ENCODE peak calls at places on chromosome 2, in nine cellular contexts. Q, S, D, L, N, M, X, I and K are unnamed samples.

GRCh38 chr2:230326453-230327417 is at the start of gene SP140L:
- DNase-seq in Q (peak; percentile 9), S (peak; percentile 45), D (peak; percentile 42), L (peak; percentile 88), N (peak; percentile 76), M (peak; percentile 83), X (peak; percentile 91), I (no peak), K (peak; percentile 34)

GRCh38 chr2:240198226-240198625 is 57.8 kb upstream of the OTOS start:
- DNase-seq in Q (no peak), S (no peak), D (no peak), L (no peak), N (no peak), M (no peak), X (no peak), I (no peak), K (no peak)

GRCh38 chr2:112728384-112729175 is 7.8 kb downstream of the NT5DC4 start:
- DNase-seq in Q (no peak), S (no peak), D (no peak), L (peak; percentile 23), N (no peak), M (no peak), X (no peak), I (no peak), K (no peak)

GRCh38 chr2:8297376-8298213 is 384.3 kb upstream of the ID2 start:
- DNase-seq in Q (no peak), S (no peak), D (no peak), L (no peak), N (no peak), M (no peak), X (no peak), I (no peak), K (no peak)

GRCh38 chr2:217242947-217243346 is 383.1 kb upstream of the TNP1 start:
- DNase-seq in Q (no peak), S (no peak), D (no peak), L (no peak), N (no peak), M (no peak), X (no peak), I (no peak), K (no peak)

GRCh38 chr2:148592812-148593211 is 51.7 kb upstream of the EPC2 start:
- DNase-seq in Q (no peak), S (no peak), D (no peak), L (no peak), N (no peak), M (no peak), X (no peak), I (no peak), K (no peak)

GRCh38 chr2:170679607-170680079 is 35.5 kb upstream of the SP5 start:
- DNase-seq in Q (peak; percentile 21), S (no peak), D (no peak), L (no peak), N (no peak), M (no peak), X (no peak), I (no peak), K (no peak)

GRCh38 chr2:98912221-98912851 is 23.7 kb downstream of the CRACDL start:
- DNase-seq in Q (no peak), S (peak; percentile 76), D (peak; percentile 72), L (peak; percentile 93), N (peak; percentile 91), M (peak; percentile 91), X (peak; percentile 48), I (peak; percentile 67), K (peak; percentile 61)

GRCh38 chr2:107068069-107068468 is 182.1 kb upstream of the ST6GAL2 start:
- DNase-seq in Q (no peak), S (no peak), D (no peak), L (no peak), N (no peak), M (no peak), X (no peak), I (no peak), K (no peak)

GRCh38 chr2:235235977-235236767 is 257.7 kb upstream of the AGAP1 start:
- DNase-seq in Q (no peak), S (no peak), D (no peak), L (peak; percentile 39), N (peak; percentile 50), M (peak; percentile 2), X (no peak), I (no peak), K (no peak)

GRCh38 chr2:217249490-217250451 is 389.9 kb upstream of the TNP1 start:
- DNase-seq in Q (peak; percentile 1), S (no peak), D (no peak), L (no peak), N (no peak), M (peak; percentile 82), X (no peak), I (no peak), K (no peak)

GRCh38 chr2:25316101-25316500 is 25.6 kb downstream of the DNMT3A start:
- DNase-seq in Q (no peak), S (no peak), D (no peak), L (no peak), N (no peak), M (no peak), X (no peak), I (no peak), K (no peak)

GRCh38 chr2:212042562-212042961 is 496.0 kb downstream of the ERBB4 start:
- DNase-seq in Q (no peak), S (no peak), D (no peak), L (no peak), N (no peak), M (no peak), X (no peak), I (no peak), K (no peak)

GRCh38 chr2:240387669-240388358 is 47.6 kb upstream of the GPC1 start:
- DNase-seq in Q (no peak), S (peak; percentile 29), D (peak; percentile 91), L (peak; percentile 93), N (peak; percentile 97), M (peak; percentile 93), X (peak; percentile 95), I (no peak), K (peak; percentile 91)

GRCh38 chr2:46878886-46879285 is 36.7 kb downstream of the MCFD2 start:
- DNase-seq in Q (peak; percentile 41), S (peak; percentile 39), D (no peak), L (peak; percentile 36), N (no peak), M (no peak), X (no peak), I (no peak), K (no peak)

GRCh38 chr2:16218651-16219050 is 278.3 kb downstream of the MYCN start:
- DNase-seq in Q (peak; percentile 68), S (no peak), D (no peak), L (peak; percentile 51), N (no peak), M (no peak), X (peak; percentile 14), I (peak; percentile 44), K (no peak)

GRCh38 chr2:147575106-147575505 is 269.7 kb upstream of the ACVR2A start:
- DNase-seq in Q (no peak), S (no peak), D (no peak), L (no peak), N (no peak), M (no peak), X (no peak), I (no peak), K (no peak)

GRCh38 chr2:171811229-171811628 is 82.8 kb downstream of the SLC25A12 start:
- DNase-seq in Q (peak; percentile 48), S (no peak), D (no peak), L (peak; percentile 4), N (peak; percentile 21), M (peak; percentile 37), X (peak; percentile 44), I (peak; percentile 56), K (no peak)

GRCh38 chr2:120291464-120292311 is 39.0 kb downstream of the RALB start:
- DNase-seq in Q (no peak), S (no peak), D (no peak), L (peak; percentile 45), N (peak; percentile 76), M (peak; percentile 47), X (no peak), I (no peak), K (no peak)

GRCh38 chr2:221068123-221068522 is 504.0 kb downstream of the EPHA4 start:
- DNase-seq in Q (no peak), S (no peak), D (no peak), L (no peak), N (no peak), M (peak; percentile 8), X (no peak), I (no peak), K (no peak)

GRCh38 chr2:153940511-153940910 is 68.8 kb downstream of the GALNT13 start:
- DNase-seq in Q (peak; percentile 2), S (no peak), D (no peak), L (no peak), N (peak; percentile 83), M (peak; percentile 84), X (no peak), I (no peak), K (no peak)

GRCh38 chr2:182950546-182950945 is 84.1 kb upstream of the FRZB start:
- DNase-seq in Q (no peak), S (no peak), D (no peak), L (no peak), N (no peak), M (no peak), X (no peak), I (no peak), K (no peak)